ENCODE peak calls at places on chromosomes 16 and 17, in six cellular contexts. G, D, I, E, C and F are unnamed samples. For H3K27me3, the result is how much of the 10 kb centered on the place peaks cover.

GRCh38 chr17:75623386-75623785 is 9.8 kb upstream of the SMIM5 start:
- DNase-seq in C (no peak), I (no peak), D (no peak), G (no peak), E (no peak), F (no peak)

GRCh38 chr17:64638552-64639198 is 23.4 kb downstream of the SMURF2 start:
- DNase-seq in E (no peak), G (no peak), D (no peak), C (no peak), I (no peak), F (no peak)

GRCh38 chr17:83122834-83123233 is 43.4 kb downstream of the METRNL start:
- DNase-seq in D (no peak), E (no peak), G (no peak), I (no peak), C (no peak), F (no peak)

GRCh38 chr16:51971184-51971583 is 575.8 kb downstream of the TOX3 start:
- DNase-seq in D (no peak), E (peak), C (peak), I (peak), G (no peak), F (no peak)

GRCh38 chr17:40244255-40244654 is 25.2 kb downstream of the WIPF2 start:
- DNase-seq in E (no peak), C (no peak), G (no peak), D (no peak), I (no peak), F (no peak)

GRCh38 chr16:88777801-88778415 is 7.1 kb downstream of the PIEZO1 start:
- DNase-seq in G (no peak), E (peak), C (no peak), D (no peak), I (no peak), F (no peak)

GRCh38 chr17:55286681-55287589 is 22.2 kb downstream of the HLF start:
- DNase-seq in D (no peak), E (no peak), I (peak), C (no peak), G (no peak), F (no peak)

GRCh38 chr17:511001-511690 is 158.5 kb upstream of the RPH3AL start:
- DNase-seq in C (no peak), I (peak), G (no peak), D (no peak), E (no peak), F (no peak)

GRCh38 chr17:75722542-75723095 is 1.4 kb downstream of the ITGB4 start:
- DNase-seq in D (no peak), I (no peak), G (no peak), C (no peak), E (no peak), F (no peak)

GRCh38 chr17:17943281-17943984 is 28.8 kb downstream of the TOM1L2 start:
- DNase-seq in I (no peak), C (no peak), D (no peak), E (no peak), G (no peak), F (no peak)

GRCh38 chr16:54546481-54546880 is 259.9 kb upstream of the IRX3 start:
- DNase-seq in E (peak), G (no peak), C (no peak), D (no peak), I (no peak), F (no peak)

GRCh38 chr16:25395528-25395927 is 137.9 kb upstream of the ZKSCAN2 start:
- DNase-seq in I (no peak), C (no peak), G (no peak), D (no peak), E (no peak), F (no peak)

GRCh38 chr17:64787921-64788271 is 125.8 kb upstream of the SMURF2 start:
- DNase-seq in G (no peak), D (no peak), E (no peak), I (no peak), C (no peak), F (no peak)

GRCh38 chr17:65123757-65124675 is 13.2 kb upstream of the RGS9 start:
- DNase-seq in C (no peak), G (no peak), I (peak), E (no peak), D (no peak), F (no peak)

GRCh38 chr17:21687136-21687953 is 5.0 kb upstream of the KCNJ18 start:
- DNase-seq in E (no peak), I (no peak), D (no peak), C (no peak), G (no peak), F (no peak)

GRCh38 chr16:7374614-7375174 is 42.0 kb downstream of the RBFOX1 start:
- DNase-seq in C (no peak), D (no peak), G (no peak), E (no peak), I (no peak), F (no peak)

GRCh38 chr16:49856741-49857330 is 924 bp upstream of the ZNF423 start:
- DNase-seq in I (peak), G (peak), D (peak), E (peak), C (peak), F (no peak)

GRCh38 chr17:76725580-76726230 is 701 bp downstream of the JMJD6 start:
- DNase-seq in D (peak), E (no peak), G (peak), C (peak), I (no peak), F (peak)

GRCh38 chr17:27575912-27576252 is 55.1 kb upstream of the LGALS9 start:
- DNase-seq in I (no peak), E (no peak), G (no peak), D (no peak), C (no peak), F (no peak)

GRCh38 chr17:48545022-48545376 is at the start of gene HOXB2:
- DNase-seq in C (no peak), E (no peak), D (no peak), I (peak), G (peak), F (no peak)

GRCh38 chr16:31474173-31474714 is 2.3 kb downstream of the TGFB1I1 start:
- DNase-seq in E (no peak), C (no peak), I (peak), G (no peak), D (no peak), F (no peak)

GRCh38 chr17:82302991-82303943 is 14.1 kb downstream of the CD7 start:
- DNase-seq in G (no peak), D (no peak), C (no peak), E (no peak), I (no peak), F (peak)

GRCh38 chr17:31392002-31392855 is 754 bp downstream of the RAB11FIP4 start:
- DNase-seq in G (no peak), I (no peak), E (peak), C (no peak), D (no peak), F (no peak)

GRCh38 chr17:81552244-81553017 is at the start of gene FAAP100:
- DNase-seq in C (peak), G (peak), I (peak), D (peak), E (peak), F (peak)

GRCh38 chr17:54678158-54678557 is 222.5 kb upstream of the TOM1L1 start:
- DNase-seq in G (no peak), E (no peak), I (no peak), C (peak), D (no peak), F (no peak)

DNA sequence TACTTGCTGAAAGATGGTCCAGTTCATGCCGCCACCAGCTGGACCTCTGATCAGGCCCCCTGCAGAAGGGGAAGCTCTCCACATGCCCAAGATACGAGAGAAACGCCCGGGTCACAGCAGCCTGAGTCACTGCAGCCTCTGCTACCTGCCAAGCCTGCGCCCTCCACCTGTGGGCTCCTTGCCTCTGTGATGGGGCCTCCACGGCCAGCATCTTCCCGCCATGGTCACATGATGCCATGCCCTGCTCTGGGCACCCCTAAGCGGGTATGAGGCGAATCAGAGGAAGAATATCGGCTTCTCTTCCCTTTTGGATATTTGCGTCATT is 13.7 kb upstream of the KREMEN2 start:
- DNase-seq in E (no peak), C (no peak), D (no peak), I (no peak), G (no peak), F (no peak)
- TF ChIP-seq CTCF in E (no peak), C (no peak), D (no peak), I (no peak), G (no peak), F (no peak)

GRCh38 chr16:87580855-87581261 is 21.4 kb upstream of the JPH3 start:
- DNase-seq in D (no peak), C (no peak), I (peak), E (no peak), G (no peak), F (no peak)
- H3K27me3 ChIP-seq in D (under half), C (under half), I (under half), E (under half), G (half or more), F (under half)

DNA sequence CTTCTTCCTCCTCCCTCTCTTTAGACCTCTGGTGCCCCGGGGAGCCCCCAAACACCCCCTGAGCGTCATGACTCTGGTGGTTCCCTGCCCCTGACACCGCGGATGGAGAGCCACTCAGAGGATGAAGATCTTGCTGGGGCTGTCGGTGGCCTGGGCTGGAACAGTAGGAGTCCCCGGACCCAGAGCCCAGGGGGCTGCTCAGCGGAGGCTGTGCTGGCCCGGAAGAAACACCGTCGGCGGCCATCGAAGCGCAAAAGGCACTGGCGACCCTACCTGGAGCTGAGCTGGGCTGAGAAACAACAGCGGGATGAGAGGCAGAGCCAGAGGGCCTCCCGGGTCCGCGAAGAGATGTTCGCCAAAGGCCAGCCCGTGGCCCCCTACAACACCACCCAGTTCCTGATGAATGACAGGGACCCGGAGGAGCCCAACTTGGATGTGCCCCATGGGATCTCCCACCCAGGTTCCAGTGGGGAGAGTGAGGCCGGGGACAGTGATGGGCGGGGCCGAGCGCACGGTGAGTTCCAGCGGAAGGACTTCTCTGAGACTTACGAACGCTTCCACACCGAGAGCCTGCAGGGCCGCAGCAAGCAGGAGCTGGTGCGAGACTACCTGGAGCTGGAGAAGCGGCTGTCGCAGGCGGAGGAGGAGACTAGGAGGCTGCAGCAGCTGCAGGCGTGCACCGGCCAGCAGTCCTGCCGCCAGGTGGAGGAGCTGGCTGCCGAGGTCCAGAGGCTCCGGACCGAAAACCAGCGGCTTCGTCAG is 7.5 kb downstream of the HEXIM2 start:
- DNase-seq in E (no peak), D (no peak), C (no peak), I (no peak), G (no peak), F (no peak)
- H3K27ac ChIP-seq in E (no peak), D (no peak), C (no peak), I (no peak), G (no peak), F (no peak)

DNA sequence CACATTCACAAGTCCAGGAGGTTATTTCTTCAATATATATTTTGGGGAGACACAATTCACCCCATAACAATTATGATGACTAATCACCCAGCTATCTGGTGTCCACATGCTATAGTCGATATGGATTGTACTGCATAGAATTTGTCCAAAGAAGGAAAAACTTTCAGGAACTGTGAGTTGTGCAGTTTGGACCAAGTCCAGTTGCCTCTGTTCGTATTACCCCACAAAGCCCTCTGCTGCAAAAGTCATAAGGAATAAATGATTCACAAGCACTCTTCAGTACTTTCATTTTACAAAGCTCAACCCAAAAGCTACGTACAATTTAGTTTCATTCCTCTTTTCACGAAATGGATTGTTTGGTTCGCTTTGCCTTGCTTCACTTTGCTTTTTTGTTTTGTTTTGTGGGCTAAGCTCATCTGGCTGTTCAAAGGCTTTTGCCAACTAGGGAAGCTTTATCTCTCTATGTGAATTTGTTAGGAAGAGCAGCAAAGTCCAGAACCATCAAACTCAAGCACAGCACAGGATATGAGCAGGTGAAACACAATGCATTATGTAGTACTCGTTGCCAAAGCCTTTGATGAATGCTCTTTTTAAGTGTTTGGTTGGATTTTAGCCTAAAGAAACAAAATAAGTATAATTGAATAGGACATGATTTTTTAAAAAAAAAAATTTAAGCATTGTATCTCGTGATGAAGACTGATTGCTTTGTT is 98.6 kb downstream of the ZNF18 start:
- DNase-seq in G (no peak), D (no peak), E (peak), I (no peak), C (no peak), F (no peak)
- TF ChIP-seq CTCF in G (no peak), D (no peak), E (no peak), I (no peak), C (no peak), F (no peak)

DNA sequence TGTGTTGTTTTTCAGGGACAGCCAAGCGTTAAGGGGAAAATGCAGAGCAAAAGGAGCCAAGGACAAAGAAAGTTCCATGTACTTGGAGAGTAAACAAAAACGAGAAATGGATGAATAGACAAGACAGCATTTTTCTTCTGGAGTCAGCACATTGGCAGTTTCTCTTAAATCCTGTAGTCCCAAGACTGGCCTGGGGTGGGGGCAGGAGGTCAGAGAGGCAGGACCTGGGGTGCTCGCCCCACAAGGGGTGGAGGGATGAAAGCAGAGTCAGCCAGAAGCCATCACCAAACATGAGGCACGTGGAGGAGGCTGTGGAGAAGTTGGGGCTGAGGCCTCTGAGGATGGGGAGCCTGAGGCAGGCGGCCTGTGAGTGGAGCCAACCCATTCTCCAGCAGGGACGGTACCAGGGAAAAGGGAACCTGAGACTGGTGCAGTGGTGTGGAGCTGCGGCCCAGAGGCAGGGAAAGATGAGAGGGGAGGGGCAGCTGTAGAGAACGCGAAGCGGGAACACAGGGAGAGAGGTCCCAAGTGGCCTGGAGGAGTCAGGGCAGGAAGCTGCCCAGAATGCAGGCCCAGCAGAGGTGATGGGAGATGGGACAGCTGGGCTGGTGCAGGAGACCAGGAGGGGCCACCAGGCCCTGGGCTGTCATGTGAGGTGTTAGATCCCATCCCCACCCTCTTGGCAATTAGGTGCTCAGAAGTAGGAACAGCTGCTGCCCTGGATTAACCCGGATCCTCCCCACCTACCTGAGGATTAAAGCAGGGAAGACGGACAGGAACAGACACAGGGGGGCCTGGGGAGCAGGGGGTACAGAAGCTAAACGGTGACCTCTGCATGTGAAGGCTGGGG is 3.3 kb downstream of the TLCD3B start:
- DNase-seq in C (no peak), E (no peak), I (no peak), D (no peak), G (no peak), F (no peak)
- H3K27me3 ChIP-seq in C (half or more), E (under half), I (under half), D (under half), G (half or more), F (under half)

DNA sequence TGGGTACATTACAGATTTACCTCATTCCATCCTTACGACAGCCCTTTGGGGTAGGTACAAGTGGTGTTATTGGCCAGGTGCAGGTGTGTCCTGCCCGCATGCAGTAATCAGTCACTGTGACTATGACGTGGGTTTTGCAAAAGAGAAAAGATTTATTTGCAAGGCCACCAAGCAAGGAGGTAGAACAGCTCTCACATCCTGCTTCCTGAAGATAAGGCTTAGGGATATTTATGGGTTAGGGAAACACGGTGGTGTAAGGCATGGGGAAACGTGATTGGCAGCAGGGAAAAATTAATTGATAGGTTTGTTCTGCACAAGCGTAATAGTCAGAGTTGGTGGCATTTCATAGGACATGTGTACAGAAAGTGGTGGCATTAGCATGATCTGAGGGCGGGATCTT is 214.8 kb downstream of the PARN start:
- DNase-seq in G (no peak), E (no peak), C (no peak), I (no peak), D (no peak), F (no peak)
- H3K27ac ChIP-seq in G (no peak), E (no peak), C (no peak), I (no peak), D (no peak), F (no peak)